ENCODE peak calls at places on chromosomes 12 and 14, in four cellular contexts. C, P, X and Y are unnamed samples.

GRCh38 chr14:75459099-75459741 is 31.4 kb downstream of the JDP2 start:
- DNase-seq in X (no peak), C (no peak), P (no peak), Y (no peak)

GRCh38 chr12:53844989-53845836 is 93.4 kb upstream of the HOXC13 start:
- DNase-seq in X (no peak), P (no peak), C (peak; percentile 84), Y (no peak)

GRCh38 chr14:36976571-36977023 is 195.8 kb downstream of the SLC25A21 start:
- DNase-seq in P (peak; percentile 38), C (peak; percentile 75), X (no peak), Y (no peak)

GRCh38 chr14:23513005-23513412 is 38.6 kb downstream of the ZFHX2 start:
- DNase-seq in P (no peak), C (no peak), X (no peak), Y (no peak)

GRCh38 chr14:105937253-105938054 is 411.1 kb downstream of the TMEM121 start:
- DNase-seq in C (no peak), P (no peak), X (no peak), Y (no peak)

GRCh38 chr14:34044666-34045306 is 93.9 kb upstream of the EGLN3 start:
- DNase-seq in X (no peak), P (no peak), C (no peak), Y (no peak)

GRCh38 chr12:66063976-66064375 is 66.6 kb downstream of the LLPH start:
- DNase-seq in X (no peak), P (no peak), C (no peak), Y (no peak)

GRCh38 chr12:643478-644292 is 19.6 kb downstream of the NINJ2 start:
- DNase-seq in C (peak; percentile 57), P (peak; percentile 54), X (no peak), Y (no peak)

GRCh38 chr14:65821224-65821753 is 408.8 kb downstream of the FUT8 start:
- DNase-seq in P (no peak), X (no peak), C (no peak), Y (no peak)

GRCh38 chr12:59834659-59835474 is 239.0 kb downstream of the SLC16A7 start:
- DNase-seq in C (peak; percentile 53), X (no peak), P (no peak), Y (no peak)

GRCh38 chr12:31362759-31363415 is 36.9 kb upstream of the SINHCAF start:
- DNase-seq in C (no peak), X (no peak), P (no peak), Y (no peak)

GRCh38 chr12:27245039-27245438 is 953 bp downstream of the STK38L start:
- DNase-seq in P (no peak), X (no peak), C (peak; percentile 29), Y (no peak)

GRCh38 chr12:28536088-28536487 is 345.8 kb downstream of the CCDC91 start:
- DNase-seq in P (no peak), X (no peak), C (peak; percentile 89), Y (no peak)

GRCh38 chr12:42584539-42585174 is 4.9 kb downstream of the PRICKLE1 start:
- DNase-seq in X (no peak), C (peak; percentile 17), P (no peak), Y (no peak)

GRCh38 chr14:57022608-57023007 is 212.3 kb upstream of the OTX2 start:
- DNase-seq in C (no peak), P (no peak), X (no peak), Y (no peak)

GRCh38 chr14:55518391-55518790 is 61.6 kb upstream of the KTN1 start:
- DNase-seq in C (no peak), P (no peak), X (no peak), Y (no peak)

GRCh38 chr12:119770146-119770545 is 102.2 kb downstream of the PRKAB1 start:
- DNase-seq in X (no peak), C (peak; percentile 65), P (no peak), Y (no peak)

GRCh38 chr12:103986823-103987222 is 21.2 kb downstream of the TDG start:
- DNase-seq in C (peak; percentile 75), X (no peak), P (no peak), Y (no peak)

GRCh38 chr12:109715310-109716091 is 1.9 kb downstream of the FAM222A start:
- DNase-seq in P (no peak), X (no peak), C (peak; percentile 42), Y (no peak)

GRCh38 chr12:132535046-132535445 is 45.1 kb downstream of the FBRSL1 start:
- DNase-seq in C (no peak), P (no peak), X (no peak), Y (no peak)

GRCh38 chr12:132534076-132534475 is 44.1 kb downstream of the FBRSL1 start:
- DNase-seq in X (no peak), C (no peak), P (no peak), Y (no peak)

GRCh38 chr12:132536102-132536876 is 46.3 kb downstream of the FBRSL1 start:
- DNase-seq in X (no peak), C (no peak), P (no peak), Y (no peak)

GRCh38 chr12:132530851-132531250 is 40.9 kb downstream of the FBRSL1 start:
- DNase-seq in C (no peak), X (no peak), P (no peak), Y (no peak)

DNA sequence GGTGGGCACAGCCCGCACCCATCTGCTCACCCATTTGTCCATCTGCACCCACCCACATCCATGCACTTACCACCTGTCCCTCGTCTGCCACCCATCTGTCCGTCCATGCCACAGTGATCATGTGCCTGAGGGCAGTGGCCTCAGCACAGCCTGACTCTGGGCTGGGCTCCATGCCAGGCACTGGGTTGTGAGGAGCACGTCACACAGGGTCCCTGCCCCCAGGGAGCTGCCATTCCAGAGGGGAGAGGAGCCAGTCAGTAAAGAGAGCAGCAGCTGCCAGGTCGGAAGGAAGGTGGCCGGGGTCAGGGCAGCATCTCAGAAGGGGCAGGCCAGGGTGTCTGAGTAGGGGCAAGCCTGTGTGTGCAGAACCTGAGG is 43.6 kb downstream of the FBRSL1 start:
- DNase-seq in X (no peak), C (no peak), P (no peak), Y (no peak)
- H3K9me3 ChIP-seq in X (no peaks in the 10 kb centered on the region), C (no peaks in the 10 kb centered on the region), P (no peaks in the 10 kb centered on the region), Y (no peaks in the 10 kb centered on the region)

GRCh38 chr14:83023369-83023768 is 1489.7 kb upstream of the SEL1L start:
- DNase-seq in X (no peak), C (no peak), P (no peak), Y (no peak)
- H3K9me3 ChIP-seq in X (peaks cover 5% of the 10 kb centered on the region), C (no peaks in the 10 kb centered on the region), P (no peaks in the 10 kb centered on the region), Y (no peaks in the 10 kb centered on the region)

GRCh38 chr12:34212651-34213050 is 190.4 kb downstream of the ALG10 start:
- DNase-seq in X (no peak), P (no peak), C (no peak), Y (no peak)
- H3K9me3 ChIP-seq in X (no peaks in the 10 kb centered on the region), P (no peaks in the 10 kb centered on the region), C (no peaks in the 10 kb centered on the region), Y (no peaks in the 10 kb centered on the region)

GRCh38 chr14:27917896-27918295 is 848.7 kb upstream of the FOXG1 start:
- DNase-seq in P (no peak), C (no peak), X (no peak), Y (no peak)
- H3K9me3 ChIP-seq in P (no peaks in the 10 kb centered on the region), C (peaks cover 3% of the 10 kb centered on the region), X (peaks cover 5% of the 10 kb centered on the region), Y (no peaks in the 10 kb centered on the region)

GRCh38 chr12:84313326-84313675 is 599.3 kb downstream of the SLC6A15 start:
- DNase-seq in X (no peak), P (no peak), C (no peak), Y (no peak)

GRCh38 chr12:84315926-84316325 is 596.7 kb downstream of the SLC6A15 start:
- DNase-seq in C (peak; percentile 27), X (no peak), P (no peak), Y (no peak)
- H3K9me3 ChIP-seq in C (no peaks in the 10 kb centered on the region), X (no peaks in the 10 kb centered on the region), P (no peaks in the 10 kb centered on the region), Y (peaks cover 3% of the 10 kb centered on the region)

GRCh38 chr12:132923356-132923909 is 32.7 kb downstream of the ZNF605 start:
- DNase-seq in C (peak; percentile 28), X (no peak), P (no peak), Y (no peak)

GRCh38 chr12:132922676-132923075 is 33.4 kb downstream of the ZNF605 start:
- DNase-seq in P (no peak), X (no peak), C (no peak), Y (no peak)

GRCh38 chr12:132924356-132924755 is 31.8 kb downstream of the ZNF605 start:
- DNase-seq in C (no peak), P (no peak), X (no peak), Y (no peak)

GRCh38 chr12:132918680-132919079 is 31.3 kb upstream of the CHFR start:
- DNase-seq in X (no peak), P (no peak), C (no peak), Y (no peak)

GRCh38 chr12:132921685-132922084 is 34.3 kb upstream of the CHFR start:
- DNase-seq in P (no peak), X (no peak), C (no peak), Y (no peak)
- H3K9me3 ChIP-seq in P (peaks cover 34% of the 10 kb centered on the region), X (peaks cover 92% of the 10 kb centered on the region), C (peaks cover 33% of the 10 kb centered on the region), Y (peaks cover 45% of the 10 kb centered on the region)